ENCODE peak calls at places on chromosomes 4 and X, in five cellular contexts. O is psoas muscle; A is cardiac muscle cell; Y is CD8-positive, alpha-beta T cell; W is heart left ventricle. V is an unnamed sample. For H3K4me1, the result is how much of the 10 kb centered on the place peaks cover.

GRCh38 chr4:173243917-173244658 is 75.5 kb downstream of the GALNT7 start:
- DNase-seq in W (no peak), O (no peak), Y (no peak), A (no peak), V (no peak)

GRCh38 chr4:48538358-48538757 is 48.3 kb downstream of the ZAR1 start:
- DNase-seq in A (no peak), Y (no peak), W (no peak), O (no peak), V (no peak)

GRCh38 chr4:3721627-3722026 is 44.6 kb upstream of the ADRA2C start:
- DNase-seq in O (no peak), A (no peak), W (no peak), Y (no peak), V (no peak)

GRCh38 chr4:83536649-83537352 is 893 bp downstream of the GPAT3 start:
- DNase-seq in W (no peak), Y (no peak), A (no peak), O (peak), V (no peak)

GRCh38 chr4:136025540-136025939 is 1506.8 kb downstream of the PCDH18 start:
- DNase-seq in W (no peak), A (no peak), O (no peak), Y (no peak), V (no peak)

GRCh38 chr4:26858947-26859401 is 1.7 kb upstream of the STIM2 start:
- DNase-seq in O (no peak), W (no peak), Y (no peak), A (no peak), V (no peak)

GRCh38 chr4:76087007-76087769 is 12.7 kb downstream of the ART3 start:
- DNase-seq in Y (no peak), O (peak), W (peak), A (peak), V (no peak)

GRCh38 chrX:143500751-143501150 is 16.5 kb downstream of the SPANXN3 start:
- DNase-seq in Y (no peak), W (no peak), A (no peak), O (no peak), V (no peak)

GRCh38 chr4:14700544-14700943 is 301.7 kb upstream of the CPEB2 start:
- DNase-seq in Y (no peak), A (no peak), O (no peak), W (no peak), V (no peak)

GRCh38 chr4:107951551-107951950 is 20.2 kb downstream of the CYP2U1 start:
- DNase-seq in Y (no peak), A (no peak), O (no peak), W (no peak), V (no peak)

GRCh38 chrX:48083212-48083611 is 11.8 kb upstream of the ZNF630 start:
- DNase-seq in W (no peak), A (peak), O (no peak), Y (peak), V (peak)

GRCh38 chr4:138609943-138610350 is 367.8 kb upstream of the SLC7A11 start:
- DNase-seq in Y (no peak), W (no peak), A (no peak), O (no peak), V (no peak)

GRCh38 chrX:125533352-125533751 is 213.7 kb downstream of the TEX13C start:
- DNase-seq in O (no peak), A (no peak), Y (no peak), W (no peak), V (no peak)

GRCh38 chr4:76485450-76485849 is 50.4 kb downstream of the SHROOM3 start:
- DNase-seq in Y (no peak), O (no peak), W (no peak), A (peak), V (no peak)

GRCh38 chr4:150943831-150944230 is 71.3 kb downstream of the LRBA start:
- DNase-seq in A (no peak), O (no peak), Y (no peak), W (no peak), V (no peak)

GRCh38 chrX:74923942-74924448 is 1.3 kb downstream of the NEXMIF start:
- DNase-seq in Y (no peak), A (peak), O (peak), W (no peak), V (peak)

GRCh38 chr4:13524504-13525243 is 19.6 kb downstream of the NKX3-2 start:
- DNase-seq in Y (no peak), W (no peak), O (no peak), A (no peak), V (no peak)

GRCh38 chr4:110332483-110332882 is 134.1 kb upstream of the ELOVL6 start:
- DNase-seq in W (no peak), A (no peak), O (no peak), Y (no peak), V (no peak)

GRCh38 chr4:147639388-147639787 is 22.2 kb downstream of the TMEM184C start:
- DNase-seq in Y (no peak), A (no peak), O (no peak), W (no peak), V (no peak)

GRCh38 chr4:169251291-169252235 is 19.2 kb downstream of the SH3RF1 start:
- DNase-seq in A (no peak), W (no peak), O (no peak), Y (no peak), V (no peak)

GRCh38 chrX:72021975-72022374 is 109.7 kb downstream of the RTL5 start:
- DNase-seq in O (no peak), Y (no peak), A (no peak), W (no peak), V (no peak)

GRCh38 chrX:40471965-40472648 is 108.7 kb upstream of the ATP6AP2 start:
- DNase-seq in W (no peak), Y (no peak), O (no peak), A (peak), V (peak)

GRCh38 chr4:185839204-185839712 is 27.3 kb upstream of the SORBS2 start:
- DNase-seq in A (peak), Y (no peak), O (peak), W (peak), V (peak)

GRCh38 chr4:125693233-125693632 is 378.5 kb downstream of the FAT4 start:
- DNase-seq in A (no peak), O (no peak), W (no peak), Y (no peak), V (no peak)

GRCh38 chrX:39725928-39726619 is 371.7 kb downstream of the BCOR start:
- DNase-seq in W (peak), A (no peak), O (no peak), Y (no peak), V (no peak)

GRCh38 chrX:135436966-135437866 is 15.5 kb downstream of the SMIM10L2A start:
- DNase-seq in A (no peak), Y (no peak), O (no peak), W (no peak), V (no peak)

GRCh38 chrX:135436456-135436855 is 14.7 kb downstream of the SMIM10L2A start:
- DNase-seq in O (no peak), A (no peak), Y (no peak), W (no peak), V (no peak)

GRCh38 chrX:135437867-135438733 is 16.4 kb downstream of the SMIM10L2A start:
- DNase-seq in Y (no peak), O (no peak), W (no peak), A (no peak), V (no peak)

GRCh38 chrX:135435933-135436332 is 14.2 kb downstream of the SMIM10L2A start:
- DNase-seq in O (no peak), Y (no peak), W (no peak), A (no peak), V (no peak)

DNA sequence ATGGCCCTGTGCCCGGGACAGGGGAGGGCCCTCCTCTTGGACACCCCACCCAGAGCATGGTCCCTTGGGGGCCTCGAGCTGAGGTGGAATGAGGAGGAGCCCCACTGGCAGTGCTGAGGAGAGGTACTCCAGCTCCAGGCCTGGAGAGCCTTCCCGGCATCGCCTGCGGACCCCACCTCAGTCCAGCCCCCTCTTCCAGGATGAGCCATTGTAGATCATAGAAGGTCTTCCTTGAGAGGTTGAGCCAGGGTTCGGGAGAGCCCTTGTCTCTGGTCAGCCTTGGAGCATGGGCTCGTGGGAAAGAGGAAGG is 16.9 kb downstream of the SMIM10L2A start:
- DNase-seq in O (no peak), Y (no peak), A (no peak), W (no peak), V (no peak)
- TF ChIP-seq CTCF in O (no peak), Y (no peak), A (no peak), W (no peak), V (no peak)

DNA sequence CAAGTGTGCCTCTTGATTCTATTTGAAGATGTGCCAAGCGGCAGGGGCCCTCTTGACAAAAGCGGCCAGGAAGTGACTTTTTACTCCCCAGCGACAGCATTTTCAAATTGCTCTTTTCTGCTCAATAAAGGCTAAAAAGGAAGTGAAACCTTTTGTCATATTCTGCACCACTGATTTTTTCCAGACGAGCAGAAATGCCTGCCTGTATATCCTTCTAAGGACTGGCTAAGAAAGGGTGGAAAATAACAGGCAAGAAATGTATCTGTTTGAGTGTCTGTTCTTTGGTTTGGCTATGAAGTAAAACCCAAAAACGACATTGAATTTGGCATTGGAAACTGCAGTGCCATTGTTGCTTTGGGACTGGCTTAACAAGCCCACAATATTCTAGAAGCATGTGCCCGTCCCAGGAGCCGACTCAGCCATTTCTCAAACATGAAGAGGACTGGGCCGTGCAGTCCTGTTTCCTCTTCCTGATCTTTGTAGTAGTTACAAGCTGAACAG is 25.5 kb downstream of the TMSB4X start:
- DNase-seq in Y (no peak), W (no peak), A (no peak), O (no peak), V (no peak)
- H3K4me1 ChIP-seq in Y (half or more), W (under half), A (under half), O (under half), V (under half)

GRCh38 chrX:19388064-19388679 is 44.4 kb downstream of the PDHA1 start:
- DNase-seq in A (no peak), W (no peak), O (no peak), Y (no peak), V (no peak)

GRCh38 chrX:19377799-19378198 is 34.1 kb downstream of the PDHA1 start:
- DNase-seq in O (no peak), W (no peak), Y (no peak), A (no peak), V (no peak)

GRCh38 chrX:19381326-19381725 is 37.6 kb downstream of the PDHA1 start:
- DNase-seq in A (no peak), Y (no peak), O (no peak), W (no peak), V (no peak)

GRCh38 chrX:19386679-19387078 is 43.0 kb downstream of the PDHA1 start:
- DNase-seq in W (no peak), A (no peak), O (no peak), Y (no peak), V (no peak)

GRCh38 chrX:19382500-19383145 is 38.9 kb downstream of the PDHA1 start:
- DNase-seq in O (no peak), A (peak), Y (peak), W (peak), V (no peak)
- TF ChIP-seq CTCF in O (peak), A (peak), Y (peak), W (peak), V (no peak)

GRCh38 chrX:119495734-119496520 is 27.7 kb downstream of the SLC25A5 start:
- DNase-seq in A (no peak), O (no peak), W (no peak), Y (no peak), V (no peak)
- H3K4me1 ChIP-seq in A (under half), O (under half), W (under half), Y (under half), V (under half)

GRCh38 chrX:153493085-153493484 is 1.7 kb upstream of the BGN start:
- DNase-seq in Y (no peak), A (no peak), O (no peak), W (no peak), V (no peak)

GRCh38 chrX:153490217-153490616 is 4.6 kb upstream of the BGN start:
- DNase-seq in O (no peak), W (no peak), A (no peak), Y (no peak), V (no peak)

GRCh38 chrX:153492153-153492454 is 2.7 kb upstream of the BGN start:
- DNase-seq in O (no peak), Y (no peak), W (no peak), A (no peak), V (no peak)

GRCh38 chrX:153492543-153492942 is 2.2 kb upstream of the BGN start:
- DNase-seq in W (no peak), Y (no peak), O (no peak), A (no peak), V (no peak)

GRCh38 chrX:153491351-153492152 is 3.2 kb upstream of the BGN start:
- DNase-seq in Y (no peak), O (no peak), A (no peak), W (no peak), V (no peak)
- TF ChIP-seq CTCF in Y (no peak), O (no peak), A (no peak), W (no peak), V (no peak)

GRCh38 chrX:124226129-124226528 is 106.3 kb upstream of the TEX13D start:
- DNase-seq in A (no peak), O (no peak), Y (no peak), W (no peak), V (no peak)
- H3K4me1 ChIP-seq in A (under half), O (under half), Y (under half), W (under half), V (under half)

DNA sequence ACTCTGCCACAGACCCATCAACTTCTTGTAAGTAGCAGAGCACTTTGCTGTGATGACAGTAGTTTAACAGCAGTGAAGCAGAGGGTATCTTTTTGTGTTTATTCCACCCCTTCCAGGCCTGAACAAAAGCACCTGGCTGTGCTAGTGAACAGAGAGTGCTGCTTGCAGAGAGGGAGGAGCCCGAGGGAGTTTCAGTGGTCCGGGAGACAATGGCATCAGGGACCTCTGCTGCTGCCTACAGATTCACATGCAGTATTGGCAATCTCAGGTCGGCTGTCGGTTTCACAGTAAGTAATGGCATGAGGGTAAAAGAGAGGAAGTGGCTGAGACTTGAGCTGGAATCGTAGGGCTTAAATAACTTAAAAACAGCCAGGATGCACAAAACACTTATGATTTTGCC is 755.8 kb downstream of the RPA4 start:
- DNase-seq in W (no peak), Y (no peak), O (no peak), A (peak), V (no peak)
- TF ChIP-seq CTCF in W (no peak), Y (no peak), O (no peak), A (no peak), V (no peak)

GRCh38 chr4:123411976-123412589 is 15.5 kb downstream of the SPRY1 start:
- DNase-seq in Y (no peak), W (no peak), A (no peak), O (no peak), V (no peak)
- H3K4me1 ChIP-seq in Y (under half), W (under half), A (under half), O (under half), V (under half)

GRCh38 chr4:73258668-73259551 is at the start of gene ANKRD17:
- DNase-seq in O (peak), A (peak), W (peak), Y (peak), V (peak)
- TF ChIP-seq CTCF in O (no peak), A (peak), W (peak), Y (no peak), V (peak)